ENCODE peak calls at places on chromosome 7, in four cellular contexts. Y, R, T and K are unnamed samples.

GRCh38 chr7:82559203-82559805 is 115.7 kb upstream of the CACNA2D1 start:
- DNase-seq in T (no peak), R (peak; percentile 18), Y (no peak), K (no peak)

GRCh38 chr7:82405291-82405690 is 38.3 kb downstream of the CACNA2D1 start:
- DNase-seq in R (no peak), Y (no peak), T (no peak), K (no peak)

GRCh38 chr7:96311967-96312366 is 9.9 kb downstream of the SLC25A13 start:
- DNase-seq in T (no peak), R (no peak), Y (no peak), K (no peak)

GRCh38 chr7:15104411-15105092 is 202.0 kb upstream of the DGKB start:
- DNase-seq in T (no peak), Y (no peak), R (no peak), K (no peak)

GRCh38 chr7:92496876-92497275 is 19.1 kb upstream of the ERVW-1 start:
- DNase-seq in R (no peak), Y (no peak), T (no peak), K (no peak)

GRCh38 chr7:108239501-108240225 is 109.5 kb upstream of the LAMB4 start:
- DNase-seq in R (no peak), T (no peak), Y (no peak), K (no peak)

GRCh38 chr7:96276019-96276418 is 45.9 kb downstream of the SLC25A13 start:
- DNase-seq in Y (no peak), T (no peak), R (no peak), K (no peak)

GRCh38 chr7:132656846-132657776 is 80.8 kb upstream of the PLXNA4 start:
- DNase-seq in T (no peak), Y (no peak), R (no peak), K (peak; percentile 24)

GRCh38 chr7:152462995-152463713 is 27.4 kb upstream of the KMT2C start:
- DNase-seq in T (no peak), Y (peak; percentile 72), R (no peak), K (no peak)

GRCh38 chr7:134562136-134562535 is 13.2 kb downstream of the AKR1B15 start:
- DNase-seq in R (no peak), Y (peak; percentile 86), T (peak; percentile 48), K (no peak)

GRCh38 chr7:18976715-18977466 is 140.5 kb downstream of the TWIST1 start:
- DNase-seq in T (no peak), Y (no peak), R (no peak), K (no peak)

GRCh38 chr7:36153571-36154097 is 580 bp downstream of the EEPD1 start:
- DNase-seq in R (no peak), Y (no peak), T (no peak), K (peak; percentile 29)

GRCh38 chr7:50220280-50220679 is 84.2 kb upstream of the IKZF1 start:
- DNase-seq in R (no peak), Y (no peak), T (no peak), K (no peak)

GRCh38 chr7:20828947-20829346 is 42.3 kb upstream of the SP8 start:
- DNase-seq in R (no peak), T (no peak), Y (no peak), K (no peak)

GRCh38 chr7:116210345-116211005 is at the start of gene TES:
- DNase-seq in Y (peak; percentile 58), T (no peak), R (peak; percentile 76), K (peak; percentile 90)

DNA sequence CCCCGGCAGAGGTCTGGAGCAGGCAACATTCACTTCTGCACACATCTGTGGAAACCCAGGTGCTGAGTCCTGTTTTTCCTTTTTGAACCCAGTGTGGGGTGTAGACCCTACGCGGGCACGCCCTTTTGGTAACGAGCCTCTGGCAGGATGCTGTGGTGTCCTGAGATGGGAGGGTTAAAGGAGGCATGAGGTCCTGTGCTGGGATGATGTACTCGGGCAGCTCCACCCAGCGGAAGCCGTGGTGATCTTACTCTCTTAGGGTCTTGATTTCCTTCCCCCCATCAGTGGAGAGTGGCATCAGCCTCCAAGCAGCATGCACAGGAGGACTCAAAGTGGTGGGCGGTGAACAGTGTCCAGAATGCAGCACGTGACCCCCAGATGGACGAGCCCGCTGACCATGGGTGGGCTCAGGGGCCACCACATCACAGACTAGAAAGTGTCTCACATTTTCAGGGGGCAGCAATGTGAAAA is 148.6 kb downstream of the DNAJB6 start:
- DNase-seq in T (no peak), Y (no peak), R (no peak), K (no peak)
- TF ChIP-seq CTCF in T (no peak), Y (no peak), R (no peak), K (no peak)

GRCh38 chr7:47988496-47989386 is 9.3 kb upstream of the HUS1 start:
- DNase-seq in R (peak; percentile 20), Y (peak; percentile 16), T (no peak), K (no peak)
- TF ChIP-seq CTCF in R (peak; percentile 35), Y (peak; percentile 58), T (peak; percentile 29), K (no peak)

GRCh38 chr7:127041689-127042452 is 210.9 kb downstream of the GRM8 start:
- DNase-seq in R (no peak), T (no peak), Y (no peak), K (no peak)

DNA sequence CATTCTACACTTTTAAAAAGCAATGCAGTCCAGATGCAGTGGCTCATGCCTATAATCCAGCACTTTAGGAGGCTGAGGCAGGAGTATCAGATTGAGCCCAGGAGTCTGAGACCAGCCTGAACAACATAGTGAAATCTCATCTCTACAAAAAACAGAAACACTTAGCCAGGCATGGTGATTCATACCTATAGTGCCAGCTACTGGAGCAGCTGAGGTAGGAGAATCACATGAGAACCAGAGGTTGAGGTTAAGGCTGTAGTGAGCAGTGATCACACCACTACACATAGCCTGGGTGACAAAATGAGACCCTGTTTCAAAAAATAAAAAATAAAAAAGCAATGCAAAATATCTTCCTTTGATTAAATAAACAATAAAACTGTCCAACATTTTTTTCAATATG is 205.2 kb downstream of the GRM8 start:
- DNase-seq in R (no peak), Y (no peak), T (no peak), K (no peak)
- TF ChIP-seq CTCF in R (no peak), Y (no peak), T (peak; percentile 29), K (no peak)

GRCh38 chr7:45627691-45628456 is 53.7 kb downstream of the ADCY1 start:
- DNase-seq in T (no peak), Y (no peak), R (no peak), K (no peak)
- TF ChIP-seq CTCF in T (no peak), Y (no peak), R (no peak), K (no peak)

GRCh38 chr7:1087952-1088920 is at the start of gene GPER1:
- DNase-seq in Y (peak; percentile 39), T (no peak), R (no peak), K (no peak)

GRCh38 chr7:1087462-1087809 is 477 bp upstream of the GPER1 start:
- DNase-seq in T (no peak), Y (peak; percentile 17), R (no peak), K (no peak)

GRCh38 chr7:1085910-1086421 is 1.9 kb upstream of the GPER1 start:
- DNase-seq in T (no peak), R (no peak), Y (no peak), K (no peak)

GRCh38 chr7:1085266-1085665 is 2.6 kb upstream of the GPER1 start:
- DNase-seq in T (no peak), Y (no peak), R (no peak), K (no peak)

GRCh38 chr7:1086588-1087461 is 1.1 kb upstream of the GPER1 start:
- DNase-seq in Y (peak; percentile 52), T (no peak), R (peak; percentile 83), K (peak; percentile 94)
- TF ChIP-seq CTCF in Y (peak; percentile 85), T (peak; percentile 87), R (peak; percentile 98), K (peak; percentile 88)

GRCh38 chr7:150799741-150800575 is at the start of gene TMEM176B:
- DNase-seq in Y (no peak), T (no peak), R (no peak), K (peak; percentile 41)

GRCh38 chr7:150801242-150801945 is 825 bp downstream of the TMEM176A start:
- DNase-seq in Y (no peak), T (no peak), R (no peak), K (peak; percentile 37)

GRCh38 chr7:150801946-150802771 is 1.6 kb downstream of the TMEM176A start:
- DNase-seq in T (no peak), R (no peak), Y (no peak), K (no peak)

GRCh38 chr7:150799156-150799555 is 1.0 kb downstream of the TMEM176B start:
- DNase-seq in T (no peak), R (no peak), Y (no peak), K (no peak)

GRCh38 chr7:150800576-150801241 is at the start of gene TMEM176A:
- DNase-seq in R (no peak), Y (no peak), T (no peak), K (peak; percentile 35)
- TF ChIP-seq CTCF in R (no peak), Y (no peak), T (no peak), K (no peak)